ENCODE peak calls at places on chromosomes 11 and 22, in ten cellular contexts. V is AG10803; S is cardiac fibroblast; I is activated CD4-positive, alpha-beta T cell treated with anti-CD3 and anti-CD28 coated beads, Interleukin-2, amount 50 U/mL, for 48 hours; M is left colon; K is NAMALWA; X is AG08395; R is AG08396; T is uterus; P is activated gamma-delta T cell treated with Interleukin-2 at 50 U/mL for 16 hours. Y is an unnamed sample.

GRCh38 chr11:58888579-58888978 is 44.1 kb upstream of the GLYATL2 start:
- DNase-seq in P (no peak), M (no peak), K (no peak), X (no peak), I (no peak), S (no peak), T (no peak), R (no peak), V (no peak), Y (no peak)

GRCh38 chr22:50683086-50683993 is 10.7 kb downstream of the SHANK3 start:
- DNase-seq in T (no peak), V (no peak), X (no peak), K (no peak), M (no peak), R (no peak), S (no peak), P (no peak), I (no peak), Y (no peak)

GRCh38 chr11:93528252-93528651 is 14.9 kb downstream of the SMCO4 start:
- DNase-seq in X (no peak), V (no peak), K (no peak), S (no peak), M (no peak), T (peak; percentile 51), R (no peak), I (no peak), P (no peak), Y (no peak)

GRCh38 chr11:46345881-46346484 is 1.3 kb upstream of the DGKZ start:
- DNase-seq in K (no peak), V (no peak), T (no peak), I (peak; percentile 48), P (no peak), M (no peak), S (no peak), R (no peak), X (no peak), Y (no peak)

GRCh38 chr22:16987822-16988221 is 20.2 kb downstream of the GAB4 start:
- DNase-seq in S (no peak), K (no peak), M (no peak), T (no peak), I (no peak), V (no peak), P (no peak), R (no peak), X (no peak), Y (no peak)

GRCh38 chr11:10302744-10303557 is 1.9 kb upstream of the ADM start:
- DNase-seq in I (peak; percentile 65), M (peak; percentile 97), T (peak; percentile 87), P (peak; percentile 65), S (peak; percentile 77), X (peak; percentile 62), R (peak; percentile 60), V (peak; percentile 86), K (peak; percentile 51), Y (peak; percentile 78)

GRCh38 chr22:36333632-36334031 is 54.1 kb downstream of the MYH9 start:
- DNase-seq in R (no peak), X (no peak), T (no peak), K (no peak), V (no peak), P (no peak), M (no peak), S (no peak), I (no peak), Y (no peak)

GRCh38 chr22:26805131-26805530 is 147.7 kb downstream of the MIAT start:
- DNase-seq in M (no peak), X (peak; percentile 46), V (peak; percentile 33), S (no peak), T (no peak), R (no peak), I (no peak), P (no peak), K (no peak), Y (peak; percentile 15)

GRCh38 chr11:6497069-6497839 is at the start of gene DNHD1:
- DNase-seq in P (no peak), V (no peak), R (peak; percentile 44), T (peak; percentile 46), K (no peak), X (no peak), I (no peak), M (peak; percentile 16), S (no peak), Y (no peak)

GRCh38 chr22:35203583-35203982 is 53.7 kb upstream of the HMGXB4 start:
- DNase-seq in I (no peak), K (no peak), R (no peak), M (no peak), S (no peak), V (no peak), P (no peak), X (no peak), T (no peak), Y (no peak)

Y was measured in foreskin fibroblast.